ENCODE peak calls at places on chromosomes 6 and 20, in four cellular contexts. V is HTR-8/SVneo, U is HS-27A, C is NCI-H774. B is an unnamed sample.

GRCh38 chr6:136550330-136551071 is at the start of gene MAP7:
- DNase-seq in V (peak), U (no peak), C (peak), B (peak)

GRCh38 chr20:792248-792647 is 23.9 kb upstream of the SLC52A3 start:
- DNase-seq in V (no peak), U (no peak), C (no peak), B (no peak)

GRCh38 chr6:71383476-71383875 is 94.9 kb downstream of the OGFRL1 start:
- DNase-seq in V (no peak), U (no peak), C (no peak), B (no peak)

GRCh38 chr6:163461696-163462095 is 47.2 kb downstream of the QKI start:
- DNase-seq in V (no peak), U (no peak), C (no peak), B (no peak)

GRCh38 chr20:40446868-40447267 is 242.2 kb downstream of the MAFB start:
- DNase-seq in V (no peak), U (no peak), C (no peak), B (no peak)

GRCh38 chr20:577167-577791 is 32.8 kb downstream of the TCF15 start:
- DNase-seq in V (no peak), U (no peak), C (peak), B (no peak)

GRCh38 chr6:137794510-137795200 is 72.4 kb upstream of the TNFAIP3 start:
- DNase-seq in V (no peak), U (no peak), C (no peak), B (no peak)

GRCh38 chr6:68776382-68776781 is 141.3 kb downstream of the ADGRB3 start:
- DNase-seq in V (no peak), U (no peak), C (no peak), B (no peak)

GRCh38 chr6:132392792-132393191 is 8.5 kb downstream of the MOXD1 start:
- DNase-seq in V (no peak), U (no peak), C (no peak), B (peak)

GRCh38 chr6:54018722-54019121 is 92.5 kb upstream of the MLIP start:
- DNase-seq in V (no peak), U (no peak), C (no peak), B (no peak)

GRCh38 chr6:36120539-36120938 is 9.8 kb upstream of the MAPK13 start:
- DNase-seq in V (no peak), U (no peak), C (no peak), B (no peak)

GRCh38 chr20:64109390-64109747 is 2.0 kb upstream of the NPBWR2 start:
- DNase-seq in V (no peak), U (no peak), C (no peak), B (no peak)

GRCh38 chr20:9474835-9475413 is 39.5 kb upstream of the LAMP5 start:
- DNase-seq in V (no peak), U (no peak), C (no peak), B (no peak)

GRCh38 chr6:31541059-31541657 is 645 bp downstream of the DDX39B start:
- DNase-seq in V (no peak), U (peak), C (no peak), B (peak)

GRCh38 chr6:44009425-44010321 is 117.6 kb downstream of the MRPL14 start:
- DNase-seq in V (no peak), U (no peak), C (no peak), B (no peak)

GRCh38 chr6:35489995-35490791 is 6.7 kb downstream of the TEAD3 start:
- DNase-seq in V (no peak), U (no peak), C (no peak), B (no peak)

GRCh38 chr6:52984247-52984646 is 10.8 kb downstream of the GSTA4 start:
- DNase-seq in V (no peak), U (no peak), C (no peak), B (no peak)

GRCh38 chr20:10662151-10662550 is 11.6 kb downstream of the JAG1 start:
- DNase-seq in V (no peak), U (no peak), C (no peak), B (no peak)

GRCh38 chr20:14203657-14204056 is 133.8 kb downstream of the FLRT3 start:
- DNase-seq in V (no peak), U (no peak), C (no peak), B (no peak)

GRCh38 chr6:130675072-130675471 is 152.1 kb upstream of the SMLR1 start:
- DNase-seq in V (no peak), U (peak), C (no peak), B (peak)

GRCh38 chr6:113182370-113183141 is 674.6 kb upstream of the MARCKS start:
- DNase-seq in V (peak), U (peak), C (peak), B (peak)

GRCh38 chr20:39886650-39887190 is 802.3 kb downstream of the MAFB start:
- DNase-seq in V (no peak), U (no peak), C (no peak), B (no peak)

GRCh38 chr6:150301871-150302800 is 66.7 kb upstream of the IYD start:
- DNase-seq in V (peak), U (no peak), C (no peak), B (peak)

GRCh38 chr6:35810831-35811698 is 5.9 kb downstream of the LHFPL5 start:
- DNase-seq in V (no peak), U (peak), C (peak), B (peak)

GRCh38 chr6:152272486-152272885 is 364.7 kb downstream of the SYNE1 start:
- DNase-seq in V (no peak), U (no peak), C (no peak), B (no peak)

GRCh38 chr6:43827898-43828297 is 57.9 kb downstream of the VEGFA start:
- DNase-seq in V (no peak), U (no peak), C (peak), B (no peak)

GRCh38 chr20:6122111-6122872 is 538 bp downstream of the FERMT1 start:
- DNase-seq in V (peak), U (no peak), C (no peak), B (peak)

GRCh38 chr20:50799890-50800550 is 5.2 kb downstream of the BCAS4 start:
- DNase-seq in V (no peak), U (no peak), C (no peak), B (no peak)

GRCh38 chr6:56488281-56488680 is 154.4 kb downstream of the DST start:
- DNase-seq in V (no peak), U (no peak), C (no peak), B (no peak)